ENCODE peak calls at places on chromosome 9, in four cellular contexts. U is RKO; G is stimulated activated CD4-positive, alpha-beta T cell treated with anti-CD3 and anti-CD28 coated beads, Interleukin-1b, Interleukin-23, amount 100 ng/mL, for 48 hours; X is activated CD4-positive, CD25-positive, alpha-beta regulatory T cell. E is an unnamed sample.

GRCh38 chr9:90894956-90895687 is 93.5 kb downstream of the SYK start:
- DNase-seq in U (peak), X (no peak), G (no peak), E (peak)

GRCh38 chr9:81722277-81722676 is 32.9 kb upstream of the TLE1 start:
- DNase-seq in G (no peak), X (no peak), U (no peak), E (no peak)

GRCh38 chr9:128127568-128127989 is at the start of gene PTGES2:
- DNase-seq in X (peak), U (peak), G (peak), E (peak)

GRCh38 chr9:83385317-83385716 is 152.9 kb downstream of the FRMD3 start:
- DNase-seq in X (no peak), G (no peak), U (no peak), E (no peak)

GRCh38 chr9:93093449-93094293 is 2.3 kb upstream of the CARD19 start:
- DNase-seq in G (no peak), U (no peak), X (no peak), E (peak)

GRCh38 chr9:117936185-117936758 is 232.1 kb downstream of the TLR4 start:
- DNase-seq in U (no peak), X (no peak), G (no peak), E (no peak)

GRCh38 chr9:129494113-129494789 is 126.7 kb downstream of the C9orf50 start:
- DNase-seq in U (no peak), X (no peak), G (no peak), E (peak)

GRCh38 chr9:20030671-20031070 is 241.8 kb upstream of the SLC24A2 start:
- DNase-seq in U (no peak), X (no peak), G (no peak), E (no peak)

GRCh38 chr9:34428325-34428958 is 29.9 kb downstream of the FAM219A start:
- DNase-seq in U (no peak), G (no peak), X (no peak), E (no peak)

GRCh38 chr9:78133751-78134150 is 102.1 kb upstream of the CEP78 start:
- DNase-seq in U (peak), G (peak), X (no peak), E (no peak)

GRCh38 chr9:134883040-134883782 is 2.6 kb downstream of the FCN2 start:
- DNase-seq in G (no peak), X (no peak), U (no peak), E (no peak)

GRCh38 chr9:38417003-38417965 is 7.0 kb downstream of the IGFBPL1 start:
- DNase-seq in X (no peak), G (peak), U (no peak), E (peak)

GRCh38 chr9:89178162-89179120 is at the start of gene SHC3:
- DNase-seq in X (no peak), G (no peak), U (no peak), E (peak)

GRCh38 chr9:93154293-93154903 is 20.3 kb upstream of the NINJ1 start:
- DNase-seq in U (peak), G (peak), X (no peak), E (peak)

GRCh38 chr9:128298535-128299482 is 22.7 kb downstream of the SWI5 start:
- DNase-seq in U (no peak), X (no peak), G (no peak), E (no peak)

GRCh38 chr9:17472126-17472525 is 106.7 kb upstream of the SH3GL2 start:
- DNase-seq in G (no peak), U (peak), X (no peak), E (no peak)

GRCh38 chr9:4097991-4098390 is 201.9 kb downstream of the GLIS3 start:
- DNase-seq in U (no peak), X (no peak), G (no peak), E (no peak)

GRCh38 chr9:83582026-83582425 is 40.9 kb upstream of the IDNK start:
- DNase-seq in G (no peak), X (no peak), U (no peak), E (no peak)

GRCh38 chr9:5186416-5187169 is 1.2 kb upstream of the INSL6 start:
- DNase-seq in X (peak), G (peak), U (peak), E (peak)

GRCh38 chr9:129759804-129760502 is 7.1 kb upstream of the PTGES start:
- DNase-seq in X (no peak), U (no peak), G (no peak), E (no peak)

GRCh38 chr9:91896513-91897121 is 53.4 kb downstream of the ROR2 start:
- DNase-seq in X (no peak), G (no peak), U (no peak), E (peak)

GRCh38 chr9:89274838-89275237 is 36.2 kb upstream of the CKS2 start:
- DNase-seq in G (peak), X (no peak), U (peak), E (no peak)

GRCh38 chr9:70574222-70574837 is 159.9 kb upstream of the KLF9 start:
- DNase-seq in G (no peak), U (no peak), X (no peak), E (peak)

GRCh38 chr9:89537166-89537565 is 39.3 kb upstream of the SEMA4D start:
- DNase-seq in X (no peak), U (no peak), G (no peak), E (no peak)

GRCh38 chr9:35156781-35157180 is 5.0 kb upstream of the UNC13B start:
- DNase-seq in X (no peak), U (no peak), G (no peak), E (no peak)

GRCh38 chr9:69970001-69970531 is 73.6 kb upstream of the MAMDC2 start:
- DNase-seq in U (no peak), X (no peak), G (no peak), E (no peak)

GRCh38 chr9:33447404-33448158 is at the start of gene AQP3:
- DNase-seq in U (peak), G (peak), X (peak), E (peak)

GRCh38 chr9:7977586-7977985 is 178.0 kb upstream of the DMAC1 start:
- DNase-seq in G (no peak), U (no peak), X (no peak), E (no peak)

GRCh38 chr9:1050125-1050895 is at the start of gene DMRT2:
- DNase-seq in G (peak), U (peak), X (no peak), E (peak)

GRCh38 chr9:35508069-35508468 is 18.2 kb downstream of the RUSC2 start:
- DNase-seq in X (no peak), U (no peak), G (no peak), E (no peak)

E was measured in left kidney.